ENCODE peak calls at places on chromosomes 12 and 14, in seven cellular contexts. Y, Z, Q, N, L, A and U are unnamed samples. For H3K9me3, the result is how much of the 10 kb centered on the place peaks cover.

GRCh38 chr12:110758922-110759321 is 16.2 kb upstream of the PPP1CC start:
- DNase-seq in Y (no peak), Z (no peak), Q (no peak), N (no peak), L (no peak), A (no peak), U (no peak)

GRCh38 chr12:20439634-20440033 is 71.3 kb downstream of the PDE3A start:
- DNase-seq in Y (no peak), Z (no peak), Q (no peak), N (no peak), L (no peak), A (no peak), U (no peak)

GRCh38 chr12:5227722-5228274 is 184.1 kb downstream of the KCNA5 start:
- DNase-seq in Y (no peak), Z (no peak), Q (peak), N (no peak), L (no peak), A (no peak), U (no peak)

GRCh38 chr12:54443446-54443845 is 24.4 kb upstream of the ITGA5 start:
- DNase-seq in Y (no peak), Z (no peak), Q (no peak), N (no peak), L (no peak), A (no peak), U (no peak)

GRCh38 chr12:47408171-47408871 is 297.5 kb downstream of the RPAP3 start:
- DNase-seq in Y (peak), Z (no peak), Q (no peak), N (no peak), L (peak), A (no peak), U (no peak)

GRCh38 chr12:85445060-85445938 is 165.3 kb downstream of the ALX1 start:
- DNase-seq in Y (no peak), Z (no peak), Q (peak), N (no peak), L (peak), A (no peak), U (no peak)

GRCh38 chr12:102756564-102756963 is 160.5 kb downstream of the PAH start:
- DNase-seq in Y (no peak), Z (no peak), Q (no peak), N (peak), L (peak), A (no peak), U (no peak)

GRCh38 chr12:111209779-111210178 is 159.1 kb downstream of the PHETA1 start:
- DNase-seq in Y (no peak), Z (no peak), Q (no peak), N (no peak), L (no peak), A (no peak), U (no peak)

GRCh38 chr12:1779783-1780182 is 40.6 kb upstream of the LRTM2 start:
- DNase-seq in Y (no peak), Z (no peak), Q (no peak), N (no peak), L (no peak), A (no peak), U (no peak)

GRCh38 chr12:17062296-17063061 is 456.5 kb upstream of the LMO3 start:
- DNase-seq in Y (no peak), Z (no peak), Q (peak), N (no peak), L (no peak), A (no peak), U (no peak)

GRCh38 chr14:85416771-85417170 is 113.2 kb upstream of the FLRT2 start:
- DNase-seq in Y (no peak), Z (no peak), Q (peak), N (no peak), L (no peak), A (no peak), U (no peak)

GRCh38 chr12:6277982-6278438 is 32.5 kb upstream of the PLEKHG6 start:
- DNase-seq in Y (no peak), Z (no peak), Q (no peak), N (no peak), L (no peak), A (no peak), U (no peak)

GRCh38 chr12:93179792-93180191 is 197.9 kb upstream of the NUDT4 start:
- DNase-seq in Y (no peak), Z (no peak), Q (no peak), N (no peak), L (no peak), A (no peak), U (no peak)

GRCh38 chr12:67716817-67717216 is 68.3 kb downstream of the DYRK2 start:
- DNase-seq in Y (no peak), Z (no peak), Q (no peak), N (no peak), L (no peak), A (no peak), U (no peak)

GRCh38 chr14:96053600-96054381 is 14.6 kb downstream of the C14orf132 start:
- DNase-seq in Y (no peak), Z (no peak), Q (no peak), N (peak), L (no peak), A (no peak), U (no peak)

GRCh38 chr14:93003945-93004698 is 81.2 kb downstream of the CHGA start:
- DNase-seq in Y (no peak), Z (no peak), Q (no peak), N (no peak), L (no peak), A (no peak), U (no peak)

GRCh38 chr12:48045965-48046364 is 41.7 kb upstream of the COL2A1 start:
- DNase-seq in Y (no peak), Z (no peak), Q (no peak), N (no peak), L (no peak), A (no peak), U (no peak)

GRCh38 chr14:37901978-37902377 is 305.7 kb upstream of the SSTR1 start:
- DNase-seq in Y (no peak), Z (no peak), Q (peak), N (peak), L (no peak), A (no peak), U (no peak)

GRCh38 chr12:58757422-58757821 is 162.9 kb downstream of the LRIG3 start:
- DNase-seq in Y (no peak), Z (no peak), Q (no peak), N (no peak), L (no peak), A (no peak), U (no peak)

GRCh38 chr14:89856871-89857345 is 97.6 kb downstream of the EFCAB11 start:
- DNase-seq in Y (no peak), Z (no peak), Q (no peak), N (no peak), L (no peak), A (no peak), U (no peak)

GRCh38 chr12:99732121-99732520 is 84.6 kb downstream of the GARIN6 start:
- DNase-seq in Y (no peak), Z (no peak), Q (no peak), N (no peak), L (no peak), A (no peak), U (no peak)

DNA sequence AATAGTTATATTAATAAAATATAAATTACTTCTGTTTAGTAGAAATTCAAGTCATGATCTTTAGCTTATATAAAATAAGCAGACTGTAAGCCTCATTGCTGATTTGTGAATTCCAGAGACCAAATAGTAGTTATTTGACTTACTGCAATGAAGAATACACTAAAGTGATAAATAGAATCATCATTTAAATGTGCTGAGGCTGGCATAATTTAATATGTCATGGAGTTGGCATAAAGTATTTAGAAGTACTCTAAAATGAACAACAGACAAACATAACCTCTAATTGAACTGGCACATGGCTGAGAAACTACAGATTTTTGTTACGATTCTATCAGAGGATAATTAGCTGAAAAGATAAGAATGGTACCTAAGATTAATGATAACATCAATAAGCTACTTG is 45.7 kb upstream of the TRHDE start:
- DNase-seq in Y (no peak), Z (no peak), Q (no peak), N (no peak), L (no peak), A (no peak), U (no peak)
- H3K9me3 ChIP-seq in Y (under half), Z (under half), Q (under half), N (under half), L (under half), A (under half), U (under half)

GRCh38 chr14:106530423-106531107 is 1004.2 kb downstream of the TMEM121 start:
- DNase-seq in Y (peak), Z (no peak), Q (peak), N (no peak), L (no peak), A (peak), U (no peak)

GRCh38 chr14:106528717-106529116 is 1002.3 kb downstream of the TMEM121 start:
- DNase-seq in Y (no peak), Z (no peak), Q (no peak), N (no peak), L (no peak), A (no peak), U (no peak)

DNA sequence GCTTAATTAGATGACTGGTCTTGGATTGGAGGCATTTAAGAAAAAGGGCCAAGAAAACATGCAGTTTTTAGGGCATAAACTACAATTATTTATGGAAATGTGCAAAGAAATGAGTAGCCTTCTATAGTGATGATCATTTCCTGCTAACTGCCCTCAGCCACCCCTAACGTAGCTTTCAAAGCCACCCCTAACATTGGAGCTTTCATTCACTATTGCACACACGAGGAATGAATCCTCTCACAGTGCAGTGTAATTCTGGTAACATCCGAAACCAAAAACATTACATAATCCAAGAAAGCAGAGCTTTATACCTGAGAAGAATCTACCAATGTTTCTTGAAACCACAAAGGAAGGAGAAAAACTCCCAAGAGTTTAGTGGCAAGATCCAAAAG is 1003.6 kb downstream of the TMEM121 start:
- DNase-seq in Y (no peak), Z (no peak), Q (no peak), N (no peak), L (no peak), A (no peak), U (no peak)
- H3K9me3 ChIP-seq in Y (under half), Z (under half), Q (under half), N (under half), L (under half), A (under half), U (under half)

GRCh38 chr12:38053113-38053512 is 263.5 kb upstream of the ALG10B start:
- DNase-seq in Y (no peak), Z (no peak), Q (no peak), N (no peak), L (no peak), A (no peak), U (no peak)

GRCh38 chr12:38056701-38057689 is 259.6 kb upstream of the ALG10B start:
- DNase-seq in Y (no peak), Z (no peak), Q (no peak), N (no peak), L (no peak), A (no peak), U (no peak)

GRCh38 chr12:38053655-38054464 is 262.7 kb upstream of the ALG10B start:
- DNase-seq in Y (no peak), Z (no peak), Q (no peak), N (no peak), L (no peak), A (no peak), U (no peak)
- H3K9me3 ChIP-seq in Y (under half), Z (under half), Q (under half), N (under half), L (under half), A (under half), U (under half)

GRCh38 chr12:113145720-113146551 is 3.6 kb upstream of the CFAP73 start:
- DNase-seq in Y (no peak), Z (no peak), Q (no peak), N (no peak), L (no peak), A (no peak), U (no peak)
- H3K9me3 ChIP-seq in Y (under half), Z (under half), Q (under half), N (under half), L (under half), A (under half), U (under half)

DNA sequence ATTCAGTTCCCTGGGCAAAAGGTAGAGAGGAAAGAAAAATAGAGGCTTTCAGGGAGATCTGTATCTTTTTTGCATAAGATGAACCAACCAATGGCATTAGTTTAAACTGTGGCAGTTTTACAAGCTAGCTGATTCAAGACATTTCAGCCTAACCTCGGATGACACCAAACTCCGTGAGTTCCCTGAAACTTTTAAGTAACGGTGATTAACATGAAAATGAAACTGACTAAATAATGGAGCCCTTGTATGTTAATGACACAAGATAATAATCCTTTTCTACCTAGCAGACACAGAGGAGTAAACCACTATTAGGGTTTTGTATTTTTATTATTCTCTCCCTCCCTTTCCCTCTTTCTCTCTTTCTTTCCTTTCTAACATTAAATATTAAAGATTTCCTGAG is 483.9 kb downstream of the NOVA1 start:
- DNase-seq in Y (no peak), Z (no peak), Q (peak), N (no peak), L (no peak), A (no peak), U (no peak)
- H3K9me3 ChIP-seq in Y (under half), Z (under half), Q (under half), N (under half), L (under half), A (under half), U (under half)

GRCh38 chr12:41011939-41012338 is 176.2 kb upstream of the PDZRN4 start:
- DNase-seq in Y (no peak), Z (no peak), Q (peak), N (no peak), L (no peak), A (no peak), U (no peak)
- H3K9me3 ChIP-seq in Y (under half), Z (under half), Q (half or more), N (under half), L (under half), A (under half), U (under half)

DNA sequence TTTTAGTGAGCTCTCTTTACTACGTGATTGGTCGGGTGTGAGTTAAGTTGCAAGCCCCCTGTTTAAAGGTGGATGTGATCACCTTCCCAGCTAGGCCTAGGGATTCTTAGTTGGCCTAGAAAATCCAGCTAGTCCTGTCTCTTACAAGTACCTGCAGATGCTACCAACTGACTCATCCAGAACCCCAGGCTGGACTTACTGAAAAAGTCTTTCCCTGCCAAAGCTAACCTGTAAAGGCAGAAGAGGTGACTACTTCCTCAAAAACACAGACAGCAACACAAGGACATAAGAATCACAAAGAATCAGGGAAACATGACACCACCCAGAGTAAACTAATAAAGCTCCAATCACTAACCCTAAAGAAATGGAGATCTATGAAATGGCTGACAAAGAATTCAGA is 39.1 kb upstream of the HIGD1C start:
- DNase-seq in Y (no peak), Z (no peak), Q (no peak), N (no peak), L (no peak), A (no peak), U (no peak)
- H3K9me3 ChIP-seq in Y (under half), Z (under half), Q (under half), N (under half), L (under half), A (under half), U (under half)

GRCh38 chr12:133063556-133063955 is 17.2 kb upstream of the ZNF140 start:
- DNase-seq in Y (no peak), Z (no peak), Q (no peak), N (no peak), L (no peak), A (no peak), U (no peak)

GRCh38 chr12:133057446-133057845 is 20.1 kb downstream of the ZNF84 start:
- DNase-seq in Y (no peak), Z (no peak), Q (no peak), N (no peak), L (no peak), A (no peak), U (no peak)

GRCh38 chr12:133058203-133059125 is 21.2 kb downstream of the ZNF84 start:
- DNase-seq in Y (no peak), Z (no peak), Q (no peak), N (no peak), L (no peak), A (no peak), U (no peak)

GRCh38 chr12:133061954-133062353 is 18.8 kb upstream of the ZNF140 start:
- DNase-seq in Y (no peak), Z (no peak), Q (no peak), N (no peak), L (no peak), A (no peak), U (no peak)
- H3K9me3 ChIP-seq in Y (half or more), Z (half or more), Q (half or more), N (half or more), L (half or more), A (half or more), U (half or more)

GRCh38 chr12:34339922-34340321 is 317.6 kb downstream of the ALG10 start:
- DNase-seq in Y (no peak), Z (no peak), Q (no peak), N (no peak), L (no peak), A (no peak), U (no peak)
- H3K9me3 ChIP-seq in Y (under half), Z (under half), Q (under half), N (under half), L (under half), A (under half), U (under half)